ENCODE peak calls at places on chromosomes 7 and 10, in four cellular contexts. O is A549, T is dorsolateral prefrontal cortex, H is GM13977. S is an unnamed sample.

GRCh38 chr7:28297821-28298439 is 114.4 kb upstream of the CREB5 start:
- DNase-seq in T (no peak), O (no peak), H (no peak), S (no peak)

GRCh38 chr7:74612015-74612829 is 45.3 kb upstream of the GTF2I start:
- DNase-seq in O (no peak), H (no peak), T (peak; percentile 49), S (no peak)

GRCh38 chr10:10677479-10677878 is 340.2 kb upstream of the CELF2 start:
- DNase-seq in O (no peak), H (no peak), T (no peak), S (no peak)

GRCh38 chr10:86178401-86179142 is 188.0 kb downstream of the GRID1 start:
- DNase-seq in T (peak; percentile 63), H (no peak), O (peak; percentile 58), S (no peak)

GRCh38 chr7:116687801-116688201 is 15.8 kb downstream of the MET start:
- DNase-seq in T (no peak), H (no peak), O (peak; percentile 53), S (no peak)

GRCh38 chr10:48251525-48252353 is 22.8 kb downstream of the FRMPD2 start:
- DNase-seq in H (no peak), T (no peak), O (no peak), S (peak; percentile 57)

GRCh38 chr10:43202224-43202656 is 64.0 kb downstream of the CSGALNACT2 start:
- DNase-seq in H (peak; percentile 79), T (peak; percentile 26), O (no peak), S (no peak)

GRCh38 chr7:128939075-128939860 is 1.5 kb downstream of the IRF5 start:
- DNase-seq in H (peak; percentile 75), T (no peak), O (no peak), S (no peak)

GRCh38 chr7:158076215-158076614 is 511.4 kb downstream of the PTPRN2 start:
- DNase-seq in H (no peak), O (no peak), T (no peak), S (no peak)

GRCh38 chr10:31526681-31527080 is 207.7 kb downstream of the ZEB1 start:
- DNase-seq in T (no peak), O (no peak), H (no peak), S (no peak)

GRCh38 chr10:92291921-92292860 is 1.2 kb downstream of the MARCHF5 start:
- DNase-seq in O (peak; percentile 57), H (peak; percentile 65), T (peak; percentile 43), S (no peak)

GRCh38 chr7:108067844-108068243 is 62.3 kb downstream of the LAMB4 start:
- DNase-seq in H (no peak), T (no peak), O (no peak), S (no peak)

GRCh38 chr10:90641731-90642130 is 216.1 kb downstream of the HTR7 start:
- DNase-seq in H (no peak), O (no peak), T (no peak), S (no peak)

GRCh38 chr10:14560274-14560673 is 214.4 kb downstream of the FAM107B start:
- DNase-seq in O (peak; percentile 48), T (no peak), H (no peak), S (no peak)

GRCh38 chr10:80493482-80494021 is 39.4 kb downstream of the TSPAN14 start:
- DNase-seq in T (no peak), H (no peak), O (no peak), S (no peak)

GRCh38 chr10:11898372-11899066 is 75.4 kb downstream of the PROSER2 start:
- DNase-seq in H (no peak), O (no peak), T (no peak), S (no peak)

GRCh38 chr7:128688492-128688891 is 16.4 kb downstream of the GARIN1A start:
- DNase-seq in T (no peak), O (no peak), H (no peak), S (no peak)

GRCh38 chr7:22618528-22618927 is 108.5 kb upstream of the IL6 start:
- DNase-seq in O (no peak), H (no peak), T (no peak), S (no peak)

GRCh38 chr7:96953676-96954513 is 51.5 kb upstream of the DLX6 start:
- DNase-seq in O (no peak), H (no peak), T (no peak), S (no peak)

GRCh38 chr7:11345621-11346020 is 371.9 kb downstream of the PHF14 start:
- DNase-seq in T (no peak), H (no peak), O (no peak), S (no peak)

GRCh38 chr7:11343136-11343535 is 369.5 kb downstream of the PHF14 start:
- DNase-seq in T (no peak), H (no peak), O (no peak), S (no peak)

GRCh38 chr7:11343818-11344413 is 370.2 kb downstream of the PHF14 start:
- DNase-seq in T (no peak), O (no peak), H (peak; percentile 4), S (no peak)

GRCh38 chr7:11346312-11346711 is 372.6 kb downstream of the PHF14 start:
- DNase-seq in T (no peak), H (no peak), O (no peak), S (no peak)

GRCh38 chr7:11341285-11341944 is 367.7 kb downstream of the PHF14 start:
- DNase-seq in T (no peak), O (no peak), H (no peak), S (no peak)
- TF ChIP-seq CTCF in T (peak; percentile 34), O (peak; percentile 47), H (peak; percentile 49), S (peak; percentile 82)

GRCh38 chr7:155233703-155234492 is 63.8 kb upstream of the INSIG1 start:
- DNase-seq in O (no peak), T (no peak), H (no peak), S (no peak)
- TF ChIP-seq CTCF in O (no peak), T (peak; percentile 32), H (no peak), S (no peak)

DNA sequence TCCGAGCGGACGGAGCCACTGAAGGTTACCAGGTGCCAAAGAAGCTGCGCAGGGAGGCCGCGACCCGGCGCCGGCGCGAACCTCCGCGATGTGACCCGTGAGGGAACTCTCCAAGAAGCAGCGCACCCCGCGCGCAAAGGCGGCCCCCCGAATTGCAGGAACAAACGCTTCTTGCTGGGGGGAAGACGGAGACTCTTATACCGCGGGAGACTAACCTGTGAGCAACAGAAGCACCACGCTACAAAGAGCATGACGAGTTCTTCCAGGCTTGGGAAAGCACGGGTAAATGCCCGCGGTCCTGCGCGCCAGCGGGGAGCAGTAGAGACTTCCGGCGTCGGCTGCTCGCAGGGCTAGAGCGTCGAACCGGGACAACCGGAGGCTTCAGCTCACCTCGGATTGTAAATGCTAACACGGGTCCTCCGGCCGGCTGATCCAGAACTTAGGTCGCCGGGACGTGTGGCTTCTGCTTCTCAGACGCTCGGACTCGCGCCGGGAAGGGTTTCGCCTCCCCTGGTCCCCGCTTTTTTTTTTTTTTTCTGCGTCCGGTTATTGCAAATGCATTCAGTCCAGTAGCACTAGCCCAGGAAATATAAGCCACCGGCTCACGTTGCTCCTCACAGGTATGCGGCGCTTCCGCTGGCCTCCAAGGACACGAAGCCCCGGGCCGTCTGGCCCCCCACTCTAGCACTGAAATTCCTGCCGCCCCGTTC is at the start of gene COA1:
- DNase-seq in T (peak; percentile 86), O (peak; percentile 77), H (peak; percentile 71), S (peak; percentile 91)
- TF ChIP-seq CTCF in T (peak; percentile 34), O (no peak), H (no peak), S (no peak)

DNA sequence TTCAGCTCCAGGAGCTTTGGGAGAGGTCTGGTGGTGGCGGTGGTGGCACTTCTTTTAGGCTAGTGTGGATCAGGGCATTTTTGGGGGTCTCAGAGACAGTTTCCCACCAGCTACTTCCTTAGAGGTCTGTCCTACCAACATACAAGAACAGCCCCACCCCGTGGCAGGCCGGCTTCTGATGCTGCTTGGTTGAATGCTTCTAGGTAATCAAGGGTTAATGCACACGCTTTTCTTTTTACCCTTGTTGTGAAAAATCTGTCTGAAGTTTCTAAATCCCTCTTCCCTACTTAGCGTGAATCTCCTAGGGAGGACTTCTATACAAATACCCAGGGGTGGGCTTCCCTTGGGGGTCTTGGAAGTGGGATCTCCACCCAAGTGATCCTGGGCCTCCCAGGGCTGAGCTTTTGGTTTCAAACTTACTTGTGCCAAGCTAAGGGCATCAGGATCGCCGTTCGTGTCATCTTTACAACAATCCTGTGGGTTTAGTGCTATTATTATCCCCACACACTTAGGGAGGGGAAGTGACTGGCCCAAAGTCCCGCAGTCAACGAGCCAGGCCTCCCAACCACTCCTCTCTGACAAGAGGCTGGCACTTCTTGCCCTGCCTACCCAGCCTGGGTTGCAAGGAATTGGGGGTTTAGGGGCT is 1.7 kb downstream of the SH2B2 start:
- DNase-seq in O (no peak), H (no peak), T (no peak), S (no peak)
- TF ChIP-seq CTCF in O (peak; percentile 12), H (peak; percentile 47), T (no peak), S (peak; percentile 20)

DNA sequence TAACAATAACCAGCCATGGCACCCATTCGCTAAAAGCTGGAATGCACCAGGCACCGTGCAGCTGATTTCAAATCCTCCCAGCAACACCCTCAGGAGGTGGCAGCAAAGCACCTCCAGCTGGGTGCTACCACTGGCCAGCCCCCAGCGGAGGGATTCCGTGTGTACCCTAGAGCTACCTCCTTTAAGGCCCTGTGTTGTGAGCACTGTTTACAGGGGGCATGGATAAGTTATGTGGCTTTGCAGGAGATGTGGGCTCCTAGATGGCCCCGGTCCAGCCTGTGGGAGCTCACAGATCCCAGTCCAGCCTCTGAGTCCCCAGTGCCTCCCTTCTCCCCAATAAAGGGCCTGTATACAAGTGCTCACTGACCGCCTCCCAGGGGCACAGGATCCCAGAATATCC is 27.1 kb downstream of the TNRC18 start:
- DNase-seq in T (peak; percentile 41), H (peak; percentile 83), O (peak; percentile 85), S (no peak)
- TF ChIP-seq CTCF in T (peak; percentile 49), H (peak; percentile 52), O (peak; percentile 60), S (no peak)

GRCh38 chr10:35336084-35336831 is at the start of gene CCNY:
- DNase-seq in T (peak; percentile 54), O (peak; percentile 73), H (peak; percentile 89), S (peak; percentile 87)
- TF ChIP-seq CTCF in T (no peak), O (no peak), H (no peak), S (no peak)

GRCh38 chr10:127492607-127493250 is 56.4 kb upstream of the NPS start:
- DNase-seq in T (no peak), H (no peak), O (peak; percentile 24), S (no peak)
- TF ChIP-seq CTCF in T (no peak), H (no peak), O (peak; percentile 37), S (peak; percentile 37)

DNA sequence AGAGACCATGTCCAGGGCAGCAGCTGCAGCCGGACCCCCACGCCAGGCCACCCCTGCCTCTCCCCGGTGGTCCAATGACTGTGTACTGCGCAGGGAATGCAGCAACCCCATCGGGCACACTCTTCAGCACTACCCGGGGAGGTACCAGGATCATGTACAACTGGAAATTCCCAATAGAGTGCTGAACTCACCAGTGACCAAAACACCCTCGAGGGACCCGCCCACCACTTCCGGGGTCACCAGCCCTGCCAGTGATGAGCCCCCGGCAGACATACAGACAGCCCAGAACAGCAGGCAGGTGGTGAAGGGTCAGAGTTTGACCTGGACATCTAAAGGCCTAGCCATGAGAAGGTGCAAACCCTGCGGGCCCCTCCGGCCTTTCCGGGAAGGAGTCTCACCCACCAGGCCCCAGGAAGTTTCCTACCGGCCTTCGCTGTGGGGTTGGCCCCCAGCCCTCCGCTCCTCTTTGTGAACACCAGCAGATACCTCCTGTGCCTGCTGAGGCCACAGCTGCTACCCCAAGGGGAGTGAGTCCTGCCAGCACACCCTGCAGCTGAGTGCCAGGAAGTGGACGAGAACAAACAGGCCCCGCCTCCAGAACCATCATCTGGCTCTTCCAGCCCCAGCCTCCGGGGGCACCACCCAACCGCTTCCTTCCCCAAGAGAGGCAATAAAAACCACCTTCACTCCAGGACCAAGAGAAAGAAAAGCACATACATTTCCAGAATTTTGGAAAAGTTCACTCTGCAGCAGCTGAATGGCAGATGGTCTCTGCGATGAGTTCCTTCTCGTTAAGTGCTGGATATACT is 5.0 kb upstream of the ANKRD61 start:
- DNase-seq in H (peak; percentile 68), T (no peak), O (peak; percentile 74), S (no peak)
- TF ChIP-seq CTCF in H (peak; percentile 22), T (no peak), O (no peak), S (peak; percentile 33)

S was measured in osteocyte.